ENCODE peak calls at places on chromosomes 2 and 18, in four cellular contexts. J, L, Y and G are unnamed samples.

GRCh38 chr2:176643711-176644110 is 374.5 kb downstream of the MTX2 start:
- DNase-seq in J (no peak), L (no peak), Y (peak; percentile 53), G (no peak)

GRCh38 chr2:63661076-63661475 is 72.3 kb downstream of the MDH1 start:
- DNase-seq in J (no peak), L (no peak), Y (no peak), G (no peak)

GRCh38 chr2:218230882-218231281 is 13.9 kb downstream of the ARPC2 start:
- DNase-seq in J (peak; percentile 84), L (no peak), Y (no peak), G (no peak)

GRCh38 chr2:99619211-99619610 is 129.4 kb upstream of the REV1 start:
- DNase-seq in J (no peak), L (no peak), Y (no peak), G (no peak)

GRCh38 chr18:77709107-77709506 is 459.5 kb downstream of the GALR1 start:
- DNase-seq in J (no peak), L (no peak), Y (no peak), G (no peak)

GRCh38 chr2:207530160-207531023 is 630 bp downstream of the CREB1 start:
- DNase-seq in J (peak; percentile 66), L (peak; percentile 76), Y (peak; percentile 60), G (no peak)

GRCh38 chr2:222442665-222443064 is 18.3 kb downstream of the SGPP2 start:
- DNase-seq in J (no peak), L (no peak), Y (no peak), G (no peak)

GRCh38 chr2:157592983-157593382 is 35.7 kb downstream of the ACVR1C start:
- DNase-seq in J (no peak), L (no peak), Y (no peak), G (no peak)

GRCh38 chr18:3012306-3012919 is 531 bp downstream of the LPIN2 start:
- DNase-seq in J (peak; percentile 54), L (peak; percentile 69), Y (peak; percentile 75), G (no peak)

GRCh38 chr2:181264436-181264835 is 192.8 kb upstream of the ITGA4 start:
- DNase-seq in J (no peak), L (no peak), Y (no peak), G (no peak)

GRCh38 chr2:235384624-235385023 is 109.2 kb upstream of the AGAP1 start:
- DNase-seq in J (no peak), L (no peak), Y (peak; percentile 15), G (no peak)

GRCh38 chr2:43127208-43127940 is 99.0 kb downstream of the ZFP36L2 start:
- DNase-seq in J (peak; percentile 83), L (peak; percentile 92), Y (peak; percentile 77), G (no peak)

GRCh38 chr2:190121971-190122370 is 59.4 kb upstream of the MSTN start:
- DNase-seq in J (no peak), L (no peak), Y (no peak), G (no peak)

GRCh38 chr18:22469061-22469689 is 51.5 kb upstream of the CTAGE1 start:
- DNase-seq in J (no peak), L (no peak), Y (no peak), G (no peak)

GRCh38 chr2:65227035-65227470 is 578 bp upstream of the ACTR2 start:
- DNase-seq in J (peak; percentile 55), L (no peak), Y (no peak), G (no peak)

GRCh38 chr18:56532176-56532840 is 106.1 kb downstream of the TXNL1 start:
- DNase-seq in J (no peak), L (no peak), Y (no peak), G (no peak)

GRCh38 chr2:8413589-8414135 is 268.2 kb upstream of the ID2 start:
- DNase-seq in J (peak; percentile 63), L (no peak), Y (no peak), G (no peak)

GRCh38 chr2:99153921-99154604 is 679 bp downstream of the TSGA10 start:
- DNase-seq in J (peak; percentile 14), L (no peak), Y (peak; percentile 24), G (no peak)

GRCh38 chr18:30639361-30639760 is 403.2 kb downstream of the DSC3 start:
- DNase-seq in J (no peak), L (no peak), Y (no peak), G (no peak)

GRCh38 chr2:106852103-106852502 is 33.9 kb downstream of the ST6GAL2 start:
- DNase-seq in J (no peak), L (no peak), Y (no peak), G (no peak)

GRCh38 chr2:161613161-161613560 is 11.1 kb upstream of the SLC4A10 start:
- DNase-seq in J (no peak), L (no peak), Y (no peak), G (no peak)

GRCh38 chr2:65922794-65923193 is 490.4 kb upstream of the SPRED2 start:
- DNase-seq in J (peak; percentile 66), L (no peak), Y (no peak), G (peak; percentile 13)

GRCh38 chr2:189116984-189117383 is 62.6 kb downstream of the COL5A2 start:
- DNase-seq in J (no peak), L (no peak), Y (no peak), G (no peak)

GRCh38 chr2:35538796-35539195 is 816.8 kb upstream of the CRIM1 start:
- DNase-seq in J (no peak), L (no peak), Y (no peak), G (no peak)

GRCh38 chr2:105868060-105868459 is 123.3 kb downstream of the NCK2 start:
- DNase-seq in J (no peak), L (no peak), Y (peak; percentile 30), G (no peak)

GRCh38 chr2:6864938-6865345 is 765 bp downstream of the CMPK2 start:
- DNase-seq in J (no peak), L (peak; percentile 55), Y (peak; percentile 15), G (no peak)

GRCh38 chr2:160491922-160492371 is 1.7 kb downstream of the RBMS1 start:
- DNase-seq in J (no peak), L (no peak), Y (no peak), G (no peak)

GRCh38 chr2:160921401-160921964 is 238.7 kb upstream of the TANK start:
- DNase-seq in J (no peak), L (no peak), Y (no peak), G (no peak)

GRCh38 chr2:102080451-102081054 is 62.0 kb upstream of the IL1R1 start:
- DNase-seq in J (no peak), L (no peak), Y (no peak), G (no peak)

GRCh38 chr2:235070063-235070706 is 118.4 kb downstream of the SH3BP4 start:
- DNase-seq in J (no peak), L (no peak), Y (no peak), G (no peak)

GRCh38 chr2:215084080-215084479 is 54.3 kb downstream of the ABCA12 start:
- DNase-seq in J (no peak), L (no peak), Y (no peak), G (no peak)

GRCh38 chr18:8751692-8752091 is 46.3 kb downstream of the MTCL1 start:
- DNase-seq in J (no peak), L (no peak), Y (peak; percentile 14), G (no peak)

GRCh38 chr2:154910701-154911100 is 212.2 kb downstream of the KCNJ3 start:
- DNase-seq in J (no peak), L (no peak), Y (no peak), G (no peak)
- H3K4me1 ChIP-seq in J (no peaks in the 10 kb centered on the region), L (no peaks in the 10 kb centered on the region), Y (no peaks in the 10 kb centered on the region), G (no peaks in the 10 kb centered on the region)

GRCh38 chr2:172085460-172086159 is at the start of gene DLX1:
- DNase-seq in J (no peak), L (no peak), Y (no peak), G (no peak)
- H3K4me3 ChIP-seq in J (no peak within 1 kb of the TSS), L (peak within 1 kb of the TSS; percentile 46), Y (peak within 1 kb of the TSS; percentile 47), G (peak within 1 kb of the TSS; percentile 72)

GRCh38 chr2:9599430-9599829 is 31.4 kb downstream of the YWHAQ start:
- DNase-seq in J (no peak), L (no peak), Y (no peak), G (no peak)

GRCh38 chr2:9602412-9602811 is 28.4 kb downstream of the YWHAQ start:
- DNase-seq in J (no peak), L (no peak), Y (no peak), G (no peak)

GRCh38 chr2:9596621-9597311 is 34.0 kb downstream of the YWHAQ start:
- DNase-seq in J (no peak), L (no peak), Y (no peak), G (no peak)

GRCh38 chr2:9595746-9596145 is 35.1 kb downstream of the YWHAQ start:
- DNase-seq in J (no peak), L (no peak), Y (no peak), G (no peak)

GRCh38 chr2:9601397-9601796 is 29.4 kb downstream of the YWHAQ start:
- DNase-seq in J (no peak), L (no peak), Y (no peak), G (no peak)
- H3K9me3 ChIP-seq in J (peaks cover 22% of the 10 kb centered on the region), L (no peaks in the 10 kb centered on the region), Y (no peaks in the 10 kb centered on the region), G (peaks cover 11% of the 10 kb centered on the region)

DNA sequence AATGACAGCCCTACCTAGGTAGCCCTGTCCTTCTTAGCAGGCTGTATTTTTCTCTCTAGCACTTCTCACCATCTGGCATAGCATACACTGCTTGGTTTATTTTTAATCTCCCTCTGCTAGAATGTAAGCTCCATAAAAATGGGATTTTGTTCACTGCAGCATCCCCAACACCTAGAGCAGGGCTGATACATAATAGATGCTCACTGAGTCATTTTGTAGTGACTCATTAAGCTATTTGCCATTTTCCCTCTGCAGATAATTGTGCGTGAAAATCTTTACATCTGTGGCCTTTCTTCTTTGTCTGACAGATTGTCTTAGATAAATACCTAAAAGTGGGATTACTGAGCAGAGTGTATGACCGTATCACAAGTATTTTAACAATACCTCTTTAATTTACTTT is 82.5 kb downstream of the CERS6 start:
- DNase-seq in J (no peak), L (no peak), Y (no peak), G (no peak)
- H3K4me1 ChIP-seq in J (peaks cover 9% of the 10 kb centered on the region), L (no peaks in the 10 kb centered on the region), Y (no peaks in the 10 kb centered on the region), G (no peaks in the 10 kb centered on the region)

GRCh38 chr18:35852786-35853185 is 119.7 kb upstream of the RMP24 start:
- DNase-seq in J (no peak), L (no peak), Y (no peak), G (no peak)
- H3K4me3 ChIP-seq in J (no peak overlapping the region), L (no peak overlapping the region), Y (no peak overlapping the region), G (no peak overlapping the region)